ENCODE peak calls at places on chromosomes 4 and X, in eight cellular contexts. One of them, this sample, is unnamed.

GRCh38 chr4:94544811-94545210 is 93.1 kb downstream of the PDLIM5 start:
- DNase-seq in IMR-90: peak
- DNase-seq in mucosa of descending colon: no peak
- DNase-seq in psoas muscle: no peak
- DNase-seq in GM13977: no peak
- DNase-seq in right atrium auricular region: no peak
- DNase-seq in type B pancreatic cell: no peak
- DNase-seq in neural progenitor cell: no peak
- DNase-seq in this sample: no peak

GRCh38 chr4:119834901-119835300 is 206.3 kb upstream of the PDE5A start:
- DNase-seq in neural progenitor cell: no peak
- DNase-seq in mucosa of descending colon: no peak
- DNase-seq in type B pancreatic cell: no peak
- DNase-seq in psoas muscle: no peak
- DNase-seq in GM13977: no peak
- DNase-seq in right atrium auricular region: no peak
- DNase-seq in IMR-90: no peak
- DNase-seq in this sample: no peak

GRCh38 chrX:16662402-16662801 is 12.4 kb downstream of the S100G start:
- DNase-seq in IMR-90: no peak
- DNase-seq in type B pancreatic cell: no peak
- DNase-seq in neural progenitor cell: no peak
- DNase-seq in GM13977: no peak
- DNase-seq in right atrium auricular region: no peak
- DNase-seq in mucosa of descending colon: no peak
- DNase-seq in psoas muscle: no peak
- DNase-seq in this sample: no peak

GRCh38 chr4:120694973-120695372 is 227.6 kb downstream of the PRDM5 start:
- DNase-seq in type B pancreatic cell: no peak
- DNase-seq in IMR-90: peak
- DNase-seq in GM13977: no peak
- DNase-seq in neural progenitor cell: no peak
- DNase-seq in right atrium auricular region: no peak
- DNase-seq in mucosa of descending colon: no peak
- DNase-seq in psoas muscle: no peak
- DNase-seq in this sample: peak

GRCh38 chrX:26915064-26915463 is 548.1 kb downstream of the PPP4R3C start:
- DNase-seq in mucosa of descending colon: no peak
- DNase-seq in right atrium auricular region: no peak
- DNase-seq in psoas muscle: no peak
- DNase-seq in IMR-90: no peak
- DNase-seq in type B pancreatic cell: no peak
- DNase-seq in neural progenitor cell: no peak
- DNase-seq in GM13977: no peak
- DNase-seq in this sample: no peak

GRCh38 chr4:141921293-141921692 is 284.9 kb downstream of the IL15 start:
- DNase-seq in IMR-90: no peak
- DNase-seq in type B pancreatic cell: no peak
- DNase-seq in GM13977: no peak
- DNase-seq in neural progenitor cell: no peak
- DNase-seq in mucosa of descending colon: no peak
- DNase-seq in right atrium auricular region: no peak
- DNase-seq in psoas muscle: no peak
- DNase-seq in this sample: no peak

GRCh38 chrX:139429913-139430312 is 100.6 kb upstream of the F9 start:
- DNase-seq in neural progenitor cell: peak
- DNase-seq in mucosa of descending colon: no peak
- DNase-seq in GM13977: no peak
- DNase-seq in psoas muscle: no peak
- DNase-seq in right atrium auricular region: no peak
- DNase-seq in type B pancreatic cell: no peak
- DNase-seq in IMR-90: no peak
- DNase-seq in this sample: no peak

GRCh38 chrX:74286950-74287349 is 17.0 kb upstream of the ZCCHC13 start:
- DNase-seq in type B pancreatic cell: no peak
- DNase-seq in right atrium auricular region: no peak
- DNase-seq in GM13977: no peak
- DNase-seq in IMR-90: peak
- DNase-seq in psoas muscle: no peak
- DNase-seq in neural progenitor cell: no peak
- DNase-seq in mucosa of descending colon: no peak
- DNase-seq in this sample: peak

GRCh38 chrX:68834371-68835103 is 5.7 kb downstream of the EFNB1 start:
- DNase-seq in type B pancreatic cell: peak
- DNase-seq in mucosa of descending colon: peak
- DNase-seq in psoas muscle: no peak
- DNase-seq in neural progenitor cell: no peak
- DNase-seq in right atrium auricular region: no peak
- DNase-seq in GM13977: no peak
- DNase-seq in IMR-90: no peak
- DNase-seq in this sample: no peak

GRCh38 chrX:146396409-146396808 is 413.2 kb upstream of the CXorf51B start:
- DNase-seq in mucosa of descending colon: no peak
- DNase-seq in GM13977: no peak
- DNase-seq in IMR-90: no peak
- DNase-seq in psoas muscle: no peak
- DNase-seq in right atrium auricular region: no peak
- DNase-seq in type B pancreatic cell: no peak
- DNase-seq in neural progenitor cell: peak
- DNase-seq in this sample: no peak

GRCh38 chr4:159363376-159363775 is 260.5 kb downstream of the RAPGEF2 start:
- DNase-seq in right atrium auricular region: no peak
- DNase-seq in psoas muscle: no peak
- DNase-seq in type B pancreatic cell: no peak
- DNase-seq in GM13977: no peak
- DNase-seq in IMR-90: peak
- DNase-seq in neural progenitor cell: no peak
- DNase-seq in mucosa of descending colon: no peak
- DNase-seq in this sample: no peak

GRCh38 chr4:52833941-52834525 is 28.1 kb upstream of the RASL11B start:
- DNase-seq in mucosa of descending colon: no peak
- DNase-seq in GM13977: no peak
- DNase-seq in right atrium auricular region: no peak
- DNase-seq in neural progenitor cell: no peak
- DNase-seq in type B pancreatic cell: no peak
- DNase-seq in IMR-90: peak
- DNase-seq in psoas muscle: no peak
- DNase-seq in this sample: no peak

GRCh38 chr4:121053601-121054143 is 18.7 kb downstream of the NDNF start:
- DNase-seq in mucosa of descending colon: peak
- DNase-seq in right atrium auricular region: no peak
- DNase-seq in GM13977: no peak
- DNase-seq in neural progenitor cell: no peak
- DNase-seq in IMR-90: no peak
- DNase-seq in type B pancreatic cell: no peak
- DNase-seq in psoas muscle: no peak
- DNase-seq in this sample: no peak

GRCh38 chrX:37746268-37746931 is 33.5 kb upstream of the CYBB start:
- DNase-seq in GM13977: peak
- DNase-seq in IMR-90: no peak
- DNase-seq in type B pancreatic cell: no peak
- DNase-seq in mucosa of descending colon: peak
- DNase-seq in psoas muscle: no peak
- DNase-seq in right atrium auricular region: no peak
- DNase-seq in neural progenitor cell: no peak
- DNase-seq in this sample: no peak

GRCh38 chr4:158068063-158068462 is 104.8 kb downstream of the GASK1B start:
- DNase-seq in type B pancreatic cell: no peak
- DNase-seq in neural progenitor cell: no peak
- DNase-seq in mucosa of descending colon: no peak
- DNase-seq in psoas muscle: no peak
- DNase-seq in IMR-90: peak
- DNase-seq in right atrium auricular region: no peak
- DNase-seq in GM13977: no peak
- DNase-seq in this sample: peak

GRCh38 chrX:86133761-86134160 is 14.5 kb upstream of the DACH2 start:
- DNase-seq in type B pancreatic cell: no peak
- DNase-seq in IMR-90: peak
- DNase-seq in GM13977: no peak
- DNase-seq in right atrium auricular region: no peak
- DNase-seq in mucosa of descending colon: no peak
- DNase-seq in neural progenitor cell: no peak
- DNase-seq in psoas muscle: no peak
- DNase-seq in this sample: no peak

GRCh38 chr4:151679247-151679646 is 81.6 kb downstream of the GATB start:
- DNase-seq in GM13977: no peak
- DNase-seq in IMR-90: no peak
- DNase-seq in neural progenitor cell: no peak
- DNase-seq in psoas muscle: no peak
- DNase-seq in mucosa of descending colon: no peak
- DNase-seq in type B pancreatic cell: no peak
- DNase-seq in right atrium auricular region: no peak
- DNase-seq in this sample: no peak

GRCh38 chrX:149493567-149494562 is 11.2 kb downstream of the IDS start:
- DNase-seq in psoas muscle: no peak
- DNase-seq in mucosa of descending colon: peak
- DNase-seq in neural progenitor cell: no peak
- DNase-seq in type B pancreatic cell: no peak
- DNase-seq in IMR-90: no peak
- DNase-seq in GM13977: no peak
- DNase-seq in right atrium auricular region: no peak
- DNase-seq in this sample: no peak

GRCh38 chr4:8688041-8688907 is 95.7 kb downstream of the CPZ start:
- DNase-seq in mucosa of descending colon: peak
- DNase-seq in IMR-90: peak
- DNase-seq in neural progenitor cell: peak
- DNase-seq in right atrium auricular region: no peak
- DNase-seq in GM13977: no peak
- DNase-seq in psoas muscle: no peak
- DNase-seq in type B pancreatic cell: no peak
- DNase-seq in this sample: no peak

GRCh38 chr4:36285784-36286480 is 4.5 kb downstream of the DTHD1 start:
- DNase-seq in type B pancreatic cell: no peak
- DNase-seq in neural progenitor cell: no peak
- DNase-seq in IMR-90: no peak
- DNase-seq in mucosa of descending colon: no peak
- DNase-seq in psoas muscle: no peak
- DNase-seq in right atrium auricular region: no peak
- DNase-seq in GM13977: peak
- DNase-seq in this sample: no peak
- TF ChIP-seq CTCF in type B pancreatic cell: no peak
- TF ChIP-seq CTCF in neural progenitor cell: no peak
- TF ChIP-seq CTCF in IMR-90: no peak
- TF ChIP-seq CTCF in mucosa of descending colon: no peak
- TF ChIP-seq CTCF in psoas muscle: no peak
- TF ChIP-seq CTCF in right atrium auricular region: no peak
- TF ChIP-seq CTCF in GM13977: no peak
- TF ChIP-seq CTCF in this sample: no peak

DNA sequence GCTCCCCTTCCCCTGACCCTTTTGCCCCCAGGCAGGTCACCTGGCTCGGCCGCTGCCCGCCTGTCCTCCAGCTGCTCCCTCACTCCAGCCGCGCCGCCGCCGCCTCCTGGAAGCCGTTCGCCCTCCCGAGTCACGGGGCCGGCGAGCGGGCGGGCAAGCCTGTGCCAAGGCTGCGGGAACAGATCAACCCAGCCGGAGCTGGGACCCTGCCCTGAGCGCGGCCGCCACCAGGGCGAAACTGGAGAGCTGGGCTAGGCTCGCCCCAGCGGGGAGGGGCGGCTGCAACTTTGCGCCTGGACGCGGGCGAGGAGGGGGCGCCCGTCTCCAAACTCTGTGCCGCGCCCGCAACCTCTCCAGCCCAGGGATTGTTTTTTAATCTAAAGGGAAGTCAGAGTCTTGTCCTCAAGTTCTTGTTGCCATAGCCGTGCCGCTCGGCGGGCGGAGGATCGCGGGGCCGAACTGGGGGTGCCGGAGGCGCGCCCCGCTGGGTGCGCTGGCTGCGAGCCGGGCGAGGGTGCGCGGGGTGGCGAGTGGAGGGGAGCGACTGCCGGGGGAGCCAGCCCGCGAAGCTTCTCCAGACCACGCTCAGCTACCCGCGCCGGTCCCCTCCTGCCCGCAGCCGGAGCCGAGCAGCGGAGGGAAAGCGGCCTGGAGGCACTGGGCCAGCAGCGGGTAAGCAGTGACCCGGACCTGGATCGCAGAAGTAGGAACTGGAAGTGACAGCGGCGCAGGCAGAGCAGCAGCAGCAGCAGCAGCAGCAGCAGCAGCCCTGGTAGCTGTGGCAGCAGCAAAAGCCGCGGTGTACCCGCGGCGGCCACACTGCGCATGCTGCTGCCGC is 13.4 kb downstream of the ARHGEF6 start:
- DNase-seq in GM13977: peak
- DNase-seq in type B pancreatic cell: peak
- DNase-seq in psoas muscle: peak
- DNase-seq in right atrium auricular region: no peak
- DNase-seq in IMR-90: peak
- DNase-seq in neural progenitor cell: peak
- DNase-seq in mucosa of descending colon: peak
- DNase-seq in this sample: peak
- TF ChIP-seq CTCF in GM13977: peak
- TF ChIP-seq CTCF in type B pancreatic cell: peak
- TF ChIP-seq CTCF in psoas muscle: peak
- TF ChIP-seq CTCF in right atrium auricular region: peak
- TF ChIP-seq CTCF in IMR-90: no peak
- TF ChIP-seq CTCF in neural progenitor cell: peak
- TF ChIP-seq CTCF in mucosa of descending colon: no peak
- TF ChIP-seq CTCF in this sample: peak

GRCh38 chr4:126627255-126627654 is 1005.5 kb upstream of the INTU start:
- DNase-seq in mucosa of descending colon: no peak
- DNase-seq in right atrium auricular region: no peak
- DNase-seq in GM13977: no peak
- DNase-seq in neural progenitor cell: peak
- DNase-seq in psoas muscle: no peak
- DNase-seq in type B pancreatic cell: no peak
- DNase-seq in IMR-90: peak
- DNase-seq in this sample: peak
- TF ChIP-seq CTCF in mucosa of descending colon: no peak
- TF ChIP-seq CTCF in right atrium auricular region: peak
- TF ChIP-seq CTCF in GM13977: peak
- TF ChIP-seq CTCF in neural progenitor cell: peak
- TF ChIP-seq CTCF in psoas muscle: no peak
- TF ChIP-seq CTCF in type B pancreatic cell: peak
- TF ChIP-seq CTCF in IMR-90: peak
- TF ChIP-seq CTCF in this sample: peak

DNA sequence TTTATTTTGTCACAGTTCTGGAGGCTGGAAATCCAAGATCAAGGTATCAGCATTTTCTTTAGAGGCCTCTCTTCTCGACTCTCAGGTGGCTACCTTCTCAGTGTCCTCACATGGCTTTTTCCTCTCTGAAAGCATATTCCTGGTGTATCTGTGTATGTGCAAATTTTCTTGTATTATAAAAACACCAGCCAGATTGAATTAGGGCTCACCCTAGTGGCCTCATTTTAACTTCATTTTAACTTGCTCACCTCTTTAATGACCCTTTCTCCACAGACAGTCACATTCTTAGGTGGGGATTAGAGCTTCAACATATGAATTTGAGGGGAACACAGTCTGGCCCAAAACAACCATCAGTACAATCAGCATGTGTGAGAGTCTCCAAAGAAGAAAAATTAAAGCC is 542.4 kb upstream of the FAM241A start:
- DNase-seq in mucosa of descending colon: no peak
- DNase-seq in type B pancreatic cell: no peak
- DNase-seq in right atrium auricular region: no peak
- DNase-seq in psoas muscle: no peak
- DNase-seq in GM13977: no peak
- DNase-seq in IMR-90: peak
- DNase-seq in neural progenitor cell: no peak
- DNase-seq in this sample: peak
- TF ChIP-seq CTCF in mucosa of descending colon: no peak
- TF ChIP-seq CTCF in type B pancreatic cell: no peak
- TF ChIP-seq CTCF in right atrium auricular region: no peak
- TF ChIP-seq CTCF in psoas muscle: no peak
- TF ChIP-seq CTCF in GM13977: peak
- TF ChIP-seq CTCF in IMR-90: peak
- TF ChIP-seq CTCF in neural progenitor cell: no peak
- TF ChIP-seq CTCF in this sample: peak

GRCh38 chr4:20544645-20545044 is 155.6 kb upstream of the PACRGL start:
- DNase-seq in type B pancreatic cell: no peak
- DNase-seq in IMR-90: peak
- DNase-seq in GM13977: no peak
- DNase-seq in psoas muscle: no peak
- DNase-seq in right atrium auricular region: no peak
- DNase-seq in neural progenitor cell: peak
- DNase-seq in mucosa of descending colon: no peak
- DNase-seq in this sample: peak
- TF ChIP-seq CTCF in type B pancreatic cell: peak
- TF ChIP-seq CTCF in IMR-90: peak
- TF ChIP-seq CTCF in GM13977: no peak
- TF ChIP-seq CTCF in psoas muscle: peak
- TF ChIP-seq CTCF in right atrium auricular region: peak
- TF ChIP-seq CTCF in neural progenitor cell: peak
- TF ChIP-seq CTCF in mucosa of descending colon: no peak
- TF ChIP-seq CTCF in this sample: peak

This sample was measured in HFFc6.